ENCODE peak calls at places on chromosome 10, in ten cellular contexts. J is AG04449; Z is nephron progenitor cell; T is cardiac fibroblast; N is activated CD4-positive, alpha-beta T cell treated with anti-CD3 and anti-CD28 coated beads, Interleukin-2, amount 50 U/mL, for 48 hours; X is stimulated activated naive CD4-positive, alpha-beta T cell; C is stimulated activated CD4-positive, alpha-beta T cell treated with anti-CD3 and anti-CD28 coated beads, Interleukin-1b, Interleukin-23, amount 100 ng/mL, for 4 hours; D is GM12891; O is NCI-H1105 treated with DMSO at 0.1 percent for 48 hours; F is mucosa of descending colon. V is an unnamed sample.

GRCh38 chr10:118953598-118953997 is 75.9 kb upstream of the NANOS1 start:
- DNase-seq in X (no peak), O (no peak), C (no peak), Z (no peak), T (no peak), F (no peak), D (no peak), N (no peak), J (no peak), V (no peak)

GRCh38 chr10:100996678-100997363 is 2.8 kb upstream of the LZTS2 start:
- DNase-seq in Z (peak; percentile 62), J (no peak), D (no peak), C (peak; percentile 40), O (peak; percentile 27), F (peak; percentile 74), T (no peak), X (peak; percentile 44), N (peak; percentile 50), V (peak; percentile 42)

GRCh38 chr10:21079330-21079658 is 182.2 kb upstream of the NEBL start:
- DNase-seq in F (no peak), D (no peak), N (no peak), X (no peak), O (no peak), T (no peak), C (no peak), J (no peak), Z (no peak), V (no peak)

GRCh38 chr10:16816142-16816541 is 1.1 kb downstream of the RSU1 start:
- DNase-seq in X (no peak), D (no peak), F (no peak), C (no peak), Z (no peak), O (no peak), T (no peak), J (no peak), N (no peak), V (peak; percentile 4)

GRCh38 chr10:79358811-79359210 is 11.5 kb downstream of the PPIF start:
- DNase-seq in O (no peak), N (no peak), X (no peak), T (no peak), F (peak; percentile 57), D (no peak), C (no peak), J (no peak), Z (no peak), V (no peak)

GRCh38 chr10:52172581-52172980 is 141.5 kb upstream of the DKK1 start:
- DNase-seq in D (no peak), O (no peak), X (no peak), F (no peak), N (no peak), Z (no peak), C (no peak), T (peak; percentile 41), J (no peak), V (peak; percentile 1)

GRCh38 chr10:130300608-130301025 is 164.4 kb downstream of the GLRX3 start:
- DNase-seq in Z (no peak), F (peak; percentile 85), J (no peak), C (peak; percentile 51), O (no peak), N (peak; percentile 32), T (peak; percentile 74), D (no peak), X (no peak), V (no peak)

GRCh38 chr10:26436848-26437247 is 1.3 kb upstream of the APBB1IP start:
- DNase-seq in T (no peak), Z (no peak), O (no peak), F (no peak), D (no peak), J (no peak), C (no peak), N (no peak), X (no peak), V (no peak)

GRCh38 chr10:103021150-103021896 is 103.2 kb downstream of the CNNM2 start:
- DNase-seq in F (no peak), D (no peak), N (no peak), C (no peak), J (no peak), O (no peak), Z (no peak), T (no peak), X (no peak), V (no peak)

GRCh38 chr10:14009315-14010082 is 321.2 kb downstream of the FRMD4A start:
- DNase-seq in X (peak; percentile 67), F (no peak), T (peak; percentile 49), D (no peak), N (peak; percentile 67), C (peak; percentile 61), Z (peak; percentile 23), O (peak; percentile 43), J (peak; percentile 52), V (peak; percentile 84)

GRCh38 chr10:88892223-88892967 is 12.3 kb downstream of the STAMBPL1 start:
- DNase-seq in F (no peak), O (no peak), Z (no peak), N (no peak), D (no peak), T (no peak), C (no peak), J (no peak), X (no peak), V (peak; percentile 58)

GRCh38 chr10:104325436-104326430 is 12.5 kb downstream of the ITPRIP start:
- DNase-seq in D (no peak), N (no peak), X (no peak), J (no peak), F (no peak), O (no peak), T (no peak), C (no peak), Z (no peak), V (no peak)

GRCh38 chr10:42738669-42739068 is 43.9 kb upstream of the BMS1 start:
- DNase-seq in T (no peak), O (no peak), X (no peak), N (no peak), C (no peak), Z (no peak), J (no peak), F (no peak), D (no peak), V (no peak)

GRCh38 chr10:16612148-16612742 is 90.6 kb upstream of the C1QL3 start:
- DNase-seq in O (no peak), N (peak; percentile 3), D (no peak), T (peak; percentile 48), F (no peak), Z (peak; percentile 64), C (no peak), J (no peak), X (no peak), V (peak; percentile 56)

GRCh38 chr10:80603516-80603915 is 65.8 kb downstream of the SH2D4B start:
- DNase-seq in Z (no peak), D (no peak), C (no peak), O (no peak), N (no peak), X (no peak), T (no peak), F (no peak), J (no peak), V (no peak)

GRCh38 chr10:13792011-13792410 is 205.2 kb downstream of the PRPF18 start:
- DNase-seq in Z (no peak), D (no peak), X (no peak), O (peak; percentile 49), C (no peak), F (peak; percentile 61), J (no peak), N (no peak), T (no peak), V (no peak)

GRCh38 chr10:11178606-11179221 is 161.0 kb downstream of the CELF2 start:
- DNase-seq in T (peak; percentile 64), F (peak; percentile 51), D (no peak), J (peak; percentile 52), O (no peak), X (peak; percentile 78), Z (no peak), C (peak; percentile 46), N (peak; percentile 73), V (peak; percentile 2)

GRCh38 chr10:3907514-3907913 is 122.5 kb upstream of the KLF6 start:
- DNase-seq in O (no peak), J (no peak), D (no peak), Z (no peak), C (no peak), T (peak; percentile 32), X (no peak), F (no peak), N (no peak), V (no peak)

GRCh38 chr10:64014281-64014680 is 493.1 kb downstream of the REEP3 start:
- DNase-seq in T (no peak), X (no peak), O (no peak), C (no peak), N (no peak), D (no peak), F (no peak), J (no peak), Z (no peak), V (no peak)

GRCh38 chr10:34666008-34666700 is 148.9 kb downstream of the PARD3 start:
- DNase-seq in X (no peak), O (no peak), T (peak; percentile 97), J (peak; percentile 70), D (no peak), F (no peak), Z (no peak), C (no peak), N (no peak), V (peak; percentile 91)

GRCh38 chr10:30894221-30894620 is 137.4 kb downstream of the ZNF438 start:
- DNase-seq in D (no peak), N (no peak), T (no peak), C (no peak), F (no peak), J (no peak), X (no peak), Z (no peak), O (no peak), V (no peak)

GRCh38 chr10:82191653-82192052 is 316.7 kb downstream of the NRG3 start:
- DNase-seq in O (no peak), N (no peak), J (no peak), D (no peak), X (no peak), C (no peak), F (no peak), Z (no peak), T (no peak), V (no peak)

GRCh38 chr10:15539262-15539661 is 168.2 kb upstream of the FAM171A1 start:
- DNase-seq in C (no peak), D (no peak), O (no peak), Z (no peak), J (no peak), X (no peak), F (no peak), N (no peak), T (no peak), V (peak; percentile 6)

GRCh38 chr10:121069061-121069850 is 218.1 kb downstream of the WDR11 start:
- DNase-seq in J (no peak), T (no peak), C (no peak), D (peak; percentile 18), Z (no peak), F (no peak), N (no peak), O (no peak), X (no peak), V (peak; percentile 14)

GRCh38 chr10:124356706-124357582 is 61.8 kb downstream of the OAT start:
- DNase-seq in D (no peak), Z (no peak), O (no peak), F (no peak), J (no peak), X (no peak), C (no peak), T (no peak), N (no peak), V (no peak)